ENCODE peak calls at places on chromosome 13, in six cellular contexts. One of them, this sample, is unnamed.

GRCh38 chr13:114161644-114162532 is 17.2 kb upstream of the CFAP97D2 start:
- DNase-seq in K562: no peak
- DNase-seq in breast epithelium: peak; percentile 50
- DNase-seq in GM12878: no peak
- DNase-seq in spleen: peak; percentile 92
- DNase-seq in sigmoid colon: no peak
- DNase-seq in this sample: no peak

GRCh38 chr13:20512042-20512683 is 13.5 kb downstream of the CRYL1 start:
- DNase-seq in breast epithelium: no peak
- DNase-seq in GM12878: no peak
- DNase-seq in K562: no peak
- DNase-seq in sigmoid colon: no peak
- DNase-seq in spleen: no peak
- DNase-seq in this sample: no peak

GRCh38 chr13:99415851-99416331 is 85.4 kb upstream of the TM9SF2 start:
- DNase-seq in spleen: no peak
- DNase-seq in GM12878: no peak
- DNase-seq in sigmoid colon: no peak
- DNase-seq in K562: no peak
- DNase-seq in breast epithelium: no peak
- DNase-seq in this sample: no peak

GRCh38 chr13:38202730-38203129 is 146.9 kb upstream of the UFM1 start:
- DNase-seq in sigmoid colon: no peak
- DNase-seq in GM12878: no peak
- DNase-seq in K562: no peak
- DNase-seq in breast epithelium: no peak
- DNase-seq in spleen: no peak
- DNase-seq in this sample: no peak

GRCh38 chr13:98108330-98108729 is 34.6 kb upstream of the FARP1 start:
- DNase-seq in breast epithelium: no peak
- DNase-seq in sigmoid colon: no peak
- DNase-seq in K562: no peak
- DNase-seq in GM12878: no peak
- DNase-seq in spleen: no peak
- DNase-seq in this sample: no peak

GRCh38 chr13:41658057-41658642 is 200.8 kb downstream of the RGCC start:
- DNase-seq in GM12878: no peak
- DNase-seq in spleen: no peak
- DNase-seq in K562: no peak
- DNase-seq in breast epithelium: no peak
- DNase-seq in sigmoid colon: no peak
- DNase-seq in this sample: no peak

GRCh38 chr13:101412076-101412475 is 4.2 kb downstream of the NALCN start:
- DNase-seq in spleen: no peak
- DNase-seq in K562: no peak
- DNase-seq in sigmoid colon: no peak
- DNase-seq in breast epithelium: no peak
- DNase-seq in GM12878: no peak
- DNase-seq in this sample: no peak

GRCh38 chr13:113742000-113742441 is 17.0 kb upstream of the TMEM255B start:
- DNase-seq in breast epithelium: no peak
- DNase-seq in GM12878: no peak
- DNase-seq in K562: peak; percentile 27
- DNase-seq in spleen: peak; percentile 81
- DNase-seq in sigmoid colon: no peak
- DNase-seq in this sample: no peak

GRCh38 chr13:31201341-31202024 is 1.7 kb downstream of the B3GLCT start:
- DNase-seq in breast epithelium: no peak
- DNase-seq in sigmoid colon: no peak
- DNase-seq in GM12878: no peak
- DNase-seq in K562: no peak
- DNase-seq in spleen: no peak
- DNase-seq in this sample: no peak

GRCh38 chr13:33112745-33113144 is 96.5 kb downstream of the KL start:
- DNase-seq in GM12878: no peak
- DNase-seq in spleen: no peak
- DNase-seq in breast epithelium: no peak
- DNase-seq in K562: no peak
- DNase-seq in sigmoid colon: no peak
- DNase-seq in this sample: no peak

GRCh38 chr13:42110410-42111155 is 62.1 kb downstream of the DGKH start:
- DNase-seq in GM12878: peak; percentile 68
- DNase-seq in sigmoid colon: no peak
- DNase-seq in spleen: no peak
- DNase-seq in breast epithelium: no peak
- DNase-seq in K562: peak; percentile 25
- DNase-seq in this sample: no peak

GRCh38 chr13:29266261-29266660 is 329.2 kb downstream of the SLC7A1 start:
- DNase-seq in breast epithelium: no peak
- DNase-seq in sigmoid colon: no peak
- DNase-seq in GM12878: no peak
- DNase-seq in spleen: no peak
- DNase-seq in K562: no peak
- DNase-seq in this sample: no peak

GRCh38 chr13:65600702-65601101 is 1629.4 kb downstream of the PCDH9 start:
- DNase-seq in K562: no peak
- DNase-seq in spleen: no peak
- DNase-seq in GM12878: no peak
- DNase-seq in breast epithelium: no peak
- DNase-seq in sigmoid colon: no peak
- DNase-seq in this sample: no peak

GRCh38 chr13:44393391-44393790 is 19.8 kb downstream of the SERP2 start:
- DNase-seq in sigmoid colon: peak; percentile 14
- DNase-seq in breast epithelium: no peak
- DNase-seq in spleen: no peak
- DNase-seq in GM12878: no peak
- DNase-seq in K562: no peak
- DNase-seq in this sample: no peak

GRCh38 chr13:69566104-69566716 is 541.4 kb upstream of the ATXN8OS start:
- DNase-seq in sigmoid colon: no peak
- DNase-seq in spleen: no peak
- DNase-seq in breast epithelium: no peak
- DNase-seq in GM12878: peak; percentile 23
- DNase-seq in K562: no peak
- DNase-seq in this sample: no peak

GRCh38 chr13:99192480-99192879 is 8.2 kb upstream of the UBAC2 start:
- DNase-seq in sigmoid colon: no peak
- DNase-seq in K562: no peak
- DNase-seq in breast epithelium: no peak
- DNase-seq in spleen: no peak
- DNase-seq in GM12878: no peak
- DNase-seq in this sample: no peak

GRCh38 chr13:47133024-47133445 is 236.2 kb upstream of the HTR2A start:
- DNase-seq in breast epithelium: no peak
- DNase-seq in sigmoid colon: no peak
- DNase-seq in GM12878: no peak
- DNase-seq in spleen: no peak
- DNase-seq in K562: no peak
- DNase-seq in this sample: no peak

GRCh38 chr13:35518337-35518736 is 41.8 kb upstream of the MAB21L1 start:
- DNase-seq in GM12878: no peak
- DNase-seq in breast epithelium: no peak
- DNase-seq in spleen: no peak
- DNase-seq in K562: no peak
- DNase-seq in sigmoid colon: no peak
- DNase-seq in this sample: no peak

GRCh38 chr13:60790620-60791019 is 393.6 kb downstream of the TDRD3 start:
- DNase-seq in spleen: no peak
- DNase-seq in GM12878: no peak
- DNase-seq in sigmoid colon: peak; percentile 68
- DNase-seq in K562: no peak
- DNase-seq in breast epithelium: no peak
- DNase-seq in this sample: no peak

GRCh38 chr13:41117859-41118258 is 14.7 kb downstream of the KBTBD6 start:
- DNase-seq in breast epithelium: no peak
- DNase-seq in spleen: no peak
- DNase-seq in GM12878: no peak
- DNase-seq in K562: no peak
- DNase-seq in sigmoid colon: no peak
- DNase-seq in this sample: no peak

GRCh38 chr13:112073245-112074138 is 6.5 kb downstream of the SOX1 start:
- DNase-seq in GM12878: no peak
- DNase-seq in breast epithelium: no peak
- DNase-seq in K562: no peak
- DNase-seq in sigmoid colon: peak; percentile 50
- DNase-seq in spleen: no peak
- DNase-seq in this sample: no peak

GRCh38 chr13:109575821-109576220 is 210.6 kb downstream of the IRS2 start:
- DNase-seq in spleen: no peak
- DNase-seq in sigmoid colon: no peak
- DNase-seq in breast epithelium: no peak
- DNase-seq in GM12878: no peak
- DNase-seq in K562: no peak
- DNase-seq in this sample: no peak

GRCh38 chr13:29875646-29876045 is 25.2 kb upstream of the UBL3 start:
- DNase-seq in GM12878: no peak
- DNase-seq in spleen: no peak
- DNase-seq in breast epithelium: no peak
- DNase-seq in K562: no peak
- DNase-seq in sigmoid colon: no peak
- DNase-seq in this sample: no peak

GRCh38 chr13:86108334-86108733 is 309.1 kb upstream of the SLITRK6 start:
- DNase-seq in breast epithelium: no peak
- DNase-seq in K562: no peak
- DNase-seq in sigmoid colon: no peak
- DNase-seq in spleen: no peak
- DNase-seq in GM12878: no peak
- DNase-seq in this sample: no peak

DNA sequence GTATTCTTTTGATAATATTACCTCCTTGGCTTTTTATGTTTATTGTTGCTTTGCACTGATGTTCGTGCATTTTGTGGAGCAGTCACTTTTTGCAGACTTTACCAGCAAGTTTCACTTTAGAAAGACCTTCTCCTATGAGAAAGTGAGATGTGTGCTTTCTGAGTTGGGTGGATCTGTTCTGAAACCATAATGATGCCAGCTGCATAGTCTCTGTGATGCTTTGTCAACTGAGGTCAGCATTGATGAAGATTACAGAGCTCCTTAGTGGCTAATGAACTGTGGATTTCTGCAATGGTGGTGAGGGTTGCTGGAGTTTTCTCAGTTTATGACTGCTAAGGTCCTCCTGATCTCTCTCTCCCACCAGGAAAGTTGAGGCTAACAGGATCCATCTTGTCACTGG is 309.9 kb upstream of the SLITRK6 start:
- DNase-seq in K562: no peak
- DNase-seq in breast epithelium: no peak
- DNase-seq in spleen: no peak
- DNase-seq in sigmoid colon: no peak
- DNase-seq in GM12878: no peak
- DNase-seq in this sample: no peak
- TF ChIP-seq POLR2A in K562: no peak
- TF ChIP-seq POLR2A in breast epithelium: no peak
- TF ChIP-seq POLR2A in spleen: no peak
- TF ChIP-seq POLR2A in sigmoid colon: no peak
- TF ChIP-seq POLR2A in GM12878: no peak
- TF ChIP-seq POLR2A in this sample: no peak

GRCh38 chr13:110593430-110594130 is 21.8 kb upstream of the NAXD start:
- DNase-seq in GM12878: no peak
- DNase-seq in breast epithelium: no peak
- DNase-seq in spleen: no peak
- DNase-seq in K562: peak; percentile 61
- DNase-seq in sigmoid colon: no peak
- DNase-seq in this sample: no peak
- H3K4me3 ChIP-seq in GM12878: no peak overlapping the region
- H3K4me3 ChIP-seq in breast epithelium: no peak overlapping the region
- H3K4me3 ChIP-seq in spleen: no peak overlapping the region
- H3K4me3 ChIP-seq in K562: no peak overlapping the region
- H3K4me3 ChIP-seq in sigmoid colon: no peak overlapping the region
- H3K4me3 ChIP-seq in this sample: no peak overlapping the region

DNA sequence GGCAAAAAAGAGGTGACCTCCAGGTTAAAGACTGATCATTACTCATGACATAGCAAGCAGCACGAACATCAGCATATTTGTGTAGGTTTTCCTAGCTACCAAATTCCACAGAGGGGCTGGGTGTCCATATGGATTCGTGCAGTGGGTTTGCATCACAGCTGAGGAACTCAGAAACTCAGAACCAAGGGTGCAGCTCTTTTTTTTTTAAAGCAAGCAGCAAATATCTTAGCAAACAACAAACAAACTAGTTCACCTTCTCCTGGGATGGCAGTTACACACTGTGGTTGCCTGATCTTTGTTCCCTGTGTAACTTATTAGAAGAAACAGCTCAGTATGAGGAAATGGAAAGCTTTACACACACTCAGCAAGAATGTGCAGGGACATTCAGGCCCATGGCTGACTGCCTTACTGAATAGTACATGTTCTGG is 4.1 kb downstream of the NDFIP2 start:
- DNase-seq in spleen: no peak
- DNase-seq in sigmoid colon: no peak
- DNase-seq in K562: no peak
- DNase-seq in breast epithelium: no peak
- DNase-seq in GM12878: no peak
- DNase-seq in this sample: no peak
- TF ChIP-seq POLR2AphosphoS5 in spleen: no peak
- TF ChIP-seq POLR2AphosphoS5 in sigmoid colon: no peak
- TF ChIP-seq POLR2AphosphoS5 in K562: no peak
- TF ChIP-seq POLR2AphosphoS5 in breast epithelium: no peak
- TF ChIP-seq POLR2AphosphoS5 in GM12878: no peak
- TF ChIP-seq POLR2AphosphoS5 in this sample: no peak

DNA sequence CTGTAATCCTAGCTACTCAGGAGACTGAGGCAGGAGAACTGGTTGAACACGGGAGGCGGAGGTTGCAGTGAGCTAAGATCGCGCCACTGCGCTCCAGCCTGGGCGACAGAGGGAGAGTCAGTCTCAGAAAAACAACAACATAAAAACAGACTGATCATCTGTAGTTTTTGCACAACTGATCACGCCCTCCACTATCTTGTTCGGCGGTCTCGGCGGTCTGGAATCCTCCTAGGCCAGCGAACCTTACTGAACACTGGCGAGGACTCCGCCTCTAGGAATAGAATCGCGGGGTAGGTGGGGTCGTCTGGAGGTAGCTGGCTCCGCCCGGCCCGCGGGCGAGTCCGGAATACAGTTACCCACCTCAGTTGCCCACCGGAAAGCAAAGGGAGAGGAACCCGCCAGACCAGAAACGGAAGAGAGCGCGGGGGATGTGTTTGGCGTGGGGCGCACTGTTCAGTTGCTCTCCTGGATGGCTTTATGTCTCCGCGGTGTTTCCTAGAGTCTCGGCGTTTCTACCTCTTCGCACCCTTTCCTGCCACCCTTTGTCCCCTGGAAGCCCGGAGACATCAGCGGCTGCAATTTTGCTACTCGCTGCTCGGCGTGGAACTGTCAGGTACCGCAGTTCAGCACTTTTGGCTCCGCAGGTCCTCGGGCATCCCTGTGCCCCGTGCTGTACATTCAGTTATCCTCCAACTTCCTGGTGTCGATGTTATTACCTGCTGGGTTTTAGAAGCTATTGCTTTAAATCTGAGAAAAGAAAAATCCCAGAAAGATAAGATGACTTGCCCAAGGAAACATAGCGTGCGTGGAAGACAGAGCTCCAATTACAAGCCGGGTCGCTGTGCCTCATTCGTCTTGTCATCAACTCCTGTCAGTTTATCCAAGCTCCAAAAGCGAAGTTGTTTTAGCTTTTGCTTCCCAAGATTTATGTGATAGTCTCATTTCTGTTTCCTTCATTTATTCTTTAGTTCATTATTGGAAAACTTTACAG is 24.9 kb upstream of the HNRNPA1L2 start:
- DNase-seq in spleen: peak; percentile 94
- DNase-seq in K562: peak; percentile 83
- DNase-seq in sigmoid colon: peak; percentile 89
- DNase-seq in GM12878: peak; percentile 56
- DNase-seq in breast epithelium: peak; percentile 55
- DNase-seq in this sample: no peak
- TF ChIP-seq POLR2A in spleen: no peak
- TF ChIP-seq POLR2A in K562: peak; percentile 73
- TF ChIP-seq POLR2A in sigmoid colon: peak; percentile 8
- TF ChIP-seq POLR2A in GM12878: peak; percentile 86
- TF ChIP-seq POLR2A in breast epithelium: peak; percentile 21
- TF ChIP-seq POLR2A in this sample: no peak